ENCODE peak calls at places on chromosomes 3 and 15, in five cellular contexts. N is Karpas-422, T is GM23248, P is hepatocyte, A is PC-3. G is an unnamed sample.

GRCh38 chr3:130835483-130835882 is 58.4 kb upstream of the ATP2C1 start:
- DNase-seq in N (no peak), T (peak; percentile 15), P (no peak), A (peak; percentile 3), G (no peak)

GRCh38 chr3:157938154-157938774 is 168.0 kb downstream of the SHOX2 start:
- DNase-seq in N (peak; percentile 27), T (peak; percentile 63), P (no peak), A (peak; percentile 51), G (no peak)

GRCh38 chr3:107637416-107638182 is 114.8 kb downstream of the BBX start:
- DNase-seq in N (no peak), T (no peak), P (no peak), A (no peak), G (no peak)

GRCh38 chr15:70023064-70023768 is 74.5 kb downstream of the TLE3 start:
- DNase-seq in N (peak; percentile 73), T (peak; percentile 97), P (peak; percentile 22), A (peak; percentile 75), G (peak; percentile 86)

GRCh38 chr3:123789760-123790159 is 94.4 kb downstream of the MYLK start:
- DNase-seq in N (no peak), T (peak; percentile 81), P (no peak), A (peak; percentile 68), G (no peak)

GRCh38 chr3:98763076-98763475 is at the start of gene ST3GAL6:
- DNase-seq in N (no peak), T (no peak), P (no peak), A (no peak), G (no peak)

GRCh38 chr15:48688493-48688892 is 43.0 kb upstream of the FBN1 start:
- DNase-seq in N (no peak), T (no peak), P (no peak), A (no peak), G (no peak)

GRCh38 chr3:142656595-142656994 is 60.4 kb downstream of the PLS1 start:
- DNase-seq in N (no peak), T (no peak), P (no peak), A (no peak), G (no peak)

GRCh38 chr3:13042127-13042931 is 30.9 kb downstream of the IQSEC1 start:
- DNase-seq in N (no peak), T (no peak), P (no peak), A (no peak), G (no peak)

GRCh38 chr15:42160110-42160509 is 3.7 kb upstream of the PLA2G4F start:
- DNase-seq in N (no peak), T (no peak), P (no peak), A (no peak), G (no peak)

GRCh38 chr15:86080302-86080701 is 631 bp downstream of the AGBL1 start:
- DNase-seq in N (no peak), T (no peak), P (no peak), A (no peak), G (no peak)

DNA sequence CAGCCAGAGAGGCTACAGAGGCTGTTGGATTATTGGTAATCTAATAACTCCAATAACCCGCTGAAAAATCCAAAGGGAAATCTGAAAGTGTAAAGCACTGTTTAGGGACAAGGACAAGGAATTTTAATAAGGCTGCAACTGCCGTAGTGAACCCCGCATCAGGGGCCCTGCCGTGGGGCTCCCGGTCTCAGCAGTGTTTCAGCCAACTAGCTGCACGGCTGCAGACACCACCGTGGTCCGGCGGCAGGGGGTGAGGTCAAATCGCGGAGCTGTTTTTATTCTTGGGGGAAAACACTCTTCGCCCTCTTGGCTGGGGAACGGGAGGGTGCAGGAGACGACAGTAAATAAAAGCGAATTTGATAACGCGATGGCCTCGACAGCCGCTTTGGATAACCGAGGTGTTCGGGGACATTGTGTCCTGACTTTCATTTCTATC is 6.1 kb downstream of the BCL6 start:
- DNase-seq in N (no peak), T (no peak), P (no peak), A (no peak), G (peak; percentile 37)
- H2AFZ ChIP-seq in N (no peak overlapping the region), T (peak overlapping the region; percentile 15), P (no peak overlapping the region), A (peak overlapping the region; percentile 85), G (peak overlapping the region; percentile 83)

DNA sequence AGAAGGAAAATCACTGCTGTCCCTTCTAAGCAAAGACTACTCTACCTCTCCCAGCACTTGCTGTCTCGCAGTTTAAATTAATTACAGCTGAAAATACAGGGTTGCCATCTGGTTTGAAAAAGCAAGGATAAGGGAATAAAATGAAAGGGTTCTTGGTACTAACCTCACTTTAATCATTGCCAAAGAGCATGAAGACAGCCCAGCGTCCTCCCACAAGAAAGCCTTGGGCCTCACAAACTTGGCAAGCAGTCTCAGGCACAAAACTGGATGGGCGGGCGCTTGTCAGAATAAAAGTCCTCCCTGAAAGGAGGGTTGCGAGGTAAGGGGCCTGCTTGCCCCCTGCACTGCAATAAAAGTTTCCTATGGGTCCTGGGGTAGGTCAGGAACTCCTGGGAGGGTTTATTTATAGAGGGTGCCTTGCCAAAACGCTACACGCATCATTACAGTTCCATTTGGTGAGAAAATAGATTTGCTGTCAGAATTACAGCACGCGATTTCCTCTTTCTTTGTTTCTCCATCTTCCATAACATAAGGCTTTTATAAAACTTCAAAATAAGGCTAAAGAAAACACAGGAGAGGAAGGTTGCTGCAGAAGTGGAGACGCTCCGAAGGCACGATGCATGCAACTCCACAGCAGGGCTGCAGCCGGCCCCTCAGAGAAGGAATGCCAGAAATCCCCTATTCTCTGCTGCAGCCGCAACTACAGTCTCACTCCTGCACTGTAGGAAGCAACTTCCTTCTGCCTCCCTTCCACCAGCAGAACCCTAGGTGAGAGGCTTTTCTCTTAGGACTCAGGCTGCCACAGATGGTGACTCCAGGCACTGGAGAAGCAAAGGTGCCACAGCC is 61.4 kb downstream of the VGLL4 start:
- DNase-seq in N (no peak), T (peak; percentile 91), P (peak; percentile 82), A (no peak), G (no peak)
- H3K4me3 ChIP-seq in N (no peak overlapping the region), T (peak overlapping the region; percentile 68), P (peak overlapping the region; percentile 3), A (no peak overlapping the region), G (no peak overlapping the region)

DNA sequence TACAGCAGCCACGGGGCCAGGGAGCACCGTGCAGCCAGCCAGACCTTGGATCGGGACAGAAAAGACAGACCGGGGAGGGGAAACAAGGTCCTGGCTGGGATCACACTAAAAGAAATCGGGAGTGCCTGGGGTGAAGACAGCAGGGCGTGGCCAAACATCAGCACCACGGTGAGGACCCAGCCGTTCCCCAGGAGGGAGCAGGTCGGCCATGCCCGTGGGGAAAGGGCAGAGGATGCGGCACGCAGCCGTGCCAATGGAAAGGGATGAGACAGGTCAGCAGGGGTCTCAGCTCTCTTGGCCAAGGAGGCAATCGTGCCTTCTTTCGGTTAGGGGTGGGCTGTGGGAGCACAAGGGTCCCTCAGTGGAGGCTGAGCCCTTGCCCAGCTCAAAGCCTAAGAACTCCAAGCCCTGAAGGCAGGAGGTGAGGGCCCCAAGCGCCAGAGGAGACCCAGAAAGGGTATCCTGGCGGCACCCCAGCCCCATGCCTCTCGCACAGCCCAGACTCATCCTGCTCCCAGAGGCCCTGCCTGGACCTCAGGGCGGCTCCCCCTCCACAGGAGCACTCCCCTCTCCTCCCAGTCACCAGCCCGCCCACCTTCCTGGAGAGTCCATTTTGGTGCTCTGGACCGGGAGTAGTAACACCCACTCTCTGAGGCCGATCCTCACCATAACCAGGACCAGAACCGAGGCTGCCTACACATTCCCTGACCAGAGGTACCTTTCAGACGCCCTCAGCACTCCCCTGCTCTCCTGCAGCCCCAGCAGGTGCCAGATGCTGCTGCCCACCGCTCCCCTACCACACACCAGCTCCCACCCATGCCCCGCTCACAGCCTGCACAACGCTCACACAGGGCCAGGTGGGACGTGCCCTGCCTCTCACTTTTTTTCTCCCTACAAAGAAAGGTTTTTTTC is 23.2 kb upstream of the OCA2 start:
- DNase-seq in N (no peak), T (no peak), P (no peak), A (no peak), G (no peak)
- H2AFZ ChIP-seq in N (no peak overlapping the region), T (no peak overlapping the region), P (no peak overlapping the region), A (no peak overlapping the region), G (no peak overlapping the region)

DNA sequence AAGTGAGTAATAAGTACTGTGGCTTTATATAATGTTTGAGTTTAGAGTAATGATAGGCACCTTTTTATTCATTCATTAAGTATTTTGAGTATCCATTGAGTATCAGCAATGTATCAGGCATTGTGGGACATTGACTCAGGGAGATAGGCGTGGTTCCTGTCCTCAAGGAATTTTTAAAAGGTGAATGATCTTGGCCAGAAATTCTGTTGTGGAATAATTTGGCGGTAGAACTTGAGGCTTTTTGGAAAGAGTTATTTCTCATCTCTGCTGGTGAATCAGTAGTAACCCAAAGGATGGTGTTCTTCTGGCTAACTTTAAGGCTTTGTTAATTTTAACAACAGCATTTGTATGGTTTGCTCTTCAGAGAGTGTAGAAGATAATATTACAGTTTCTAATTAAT is 2.0 kb downstream of the RAB7A start:
- DNase-seq in N (no peak), T (peak; percentile 71), P (no peak), A (peak; percentile 56), G (no peak)
- H3K4me3 ChIP-seq in N (peak overlapping the region; percentile 99), T (peak overlapping the region; percentile 90), P (peak overlapping the region; percentile 93), A (peak overlapping the region; percentile 99), G (peak overlapping the region; percentile 99)

DNA sequence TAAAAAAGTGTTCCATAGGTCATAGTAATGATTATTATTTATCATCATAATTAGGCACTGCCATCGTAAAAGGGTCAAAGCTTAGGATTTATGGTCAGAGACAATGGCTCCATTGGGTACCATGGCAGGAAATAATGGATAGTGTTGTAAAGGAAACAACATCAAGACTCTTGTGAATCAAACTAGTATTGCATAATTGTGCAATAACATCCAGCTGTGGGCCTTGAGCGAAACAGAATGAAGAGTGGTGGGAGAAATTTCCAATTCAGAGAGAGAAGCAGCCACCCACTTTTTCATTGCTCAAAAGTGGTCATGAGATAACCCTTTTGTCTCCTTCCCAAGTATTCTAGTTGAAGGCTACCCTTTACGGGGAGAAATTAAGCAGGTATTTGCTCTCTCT is 61.7 kb downstream of the ALDH1A2 start:
- DNase-seq in N (no peak), T (no peak), P (no peak), A (no peak), G (no peak)
- H2AFZ ChIP-seq in N (no peak overlapping the region), T (no peak overlapping the region), P (no peak overlapping the region), A (no peak overlapping the region), G (no peak overlapping the region)

GRCh38 chr15:56367156-56367555 is 1.9 kb downstream of the TEX9 start:
- DNase-seq in N (no peak), T (no peak), P (no peak), A (no peak), G (peak; percentile 56)

GRCh38 chr15:56361978-56362377 is 3.2 kb upstream of the TEX9 start:
- DNase-seq in N (no peak), T (no peak), P (no peak), A (no peak), G (no peak)

GRCh38 chr15:56365075-56365711 is at the start of gene TEX9:
- DNase-seq in N (peak; percentile 94), T (peak; percentile 95), P (peak; percentile 94), A (peak; percentile 77), G (peak; percentile 91)

GRCh38 chr15:56369234-56369633 is 4.0 kb downstream of the TEX9 start:
- DNase-seq in N (no peak), T (no peak), P (no peak), A (no peak), G (peak; percentile 46)

DNA sequence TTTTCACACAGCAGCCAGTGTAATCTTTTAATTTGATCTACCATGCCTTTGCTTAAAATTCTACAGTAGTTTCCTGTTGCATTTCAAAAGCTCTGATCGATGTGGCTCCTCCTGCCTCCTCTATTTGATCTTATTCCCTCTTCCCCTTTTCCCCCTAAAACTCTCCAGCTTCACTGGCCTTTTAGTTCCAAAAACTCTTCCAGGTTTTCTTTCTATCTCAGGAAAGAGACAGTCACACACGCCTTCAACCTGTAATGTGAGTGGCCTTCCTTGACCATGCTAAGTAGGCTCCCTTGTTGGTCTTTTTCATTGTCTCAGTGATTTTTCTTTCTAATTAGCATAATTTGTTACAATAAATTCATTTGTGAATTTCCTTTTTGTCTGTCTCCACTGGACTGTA is 985 bp downstream of the TEX9 start:
- DNase-seq in N (no peak), T (no peak), P (no peak), A (peak; percentile 3), G (peak; percentile 33)
- H3K4me3 ChIP-seq in N (peak overlapping the region; percentile 82), T (peak overlapping the region; percentile 89), P (peak overlapping the region; percentile 76), A (peak overlapping the region; percentile 97), G (peak overlapping the region; percentile 90)